ENCODE peak calls at places on chromosomes 6 and 20, in five cellular contexts. One of them, this sample, is unnamed.

GRCh38 chr6:21461844-21462518 is 131.6 kb upstream of the SOX4 start:
- DNase-seq in H1: no peak
- DNase-seq in GM12878: no peak
- DNase-seq in HepG2: no peak
- DNase-seq in HEK293T: no peak
- DNase-seq in this sample: no peak

GRCh38 chr6:170114956-170115855 is 175.7 kb downstream of the DLL1 start:
- DNase-seq in H1: peak; percentile 33
- DNase-seq in HepG2: no peak
- DNase-seq in GM12878: no peak
- DNase-seq in HEK293T: no peak
- DNase-seq in this sample: no peak

GRCh38 chr20:43789593-43789992 is 62.8 kb upstream of the GTSF1L start:
- DNase-seq in GM12878: no peak
- DNase-seq in HEK293T: no peak
- DNase-seq in HepG2: no peak
- DNase-seq in H1: no peak
- DNase-seq in this sample: no peak

GRCh38 chr6:41072836-41073202 is at the start of gene NFYA:
- DNase-seq in HepG2: no peak
- DNase-seq in GM12878: no peak
- DNase-seq in HEK293T: no peak
- DNase-seq in H1: peak; percentile 99
- DNase-seq in this sample: no peak

GRCh38 chr6:31901415-31901952 is 402 bp downstream of the ZBTB12 start:
- DNase-seq in H1: peak; percentile 68
- DNase-seq in HEK293T: peak; percentile 28
- DNase-seq in HepG2: no peak
- DNase-seq in GM12878: no peak
- DNase-seq in this sample: no peak

GRCh38 chr6:11778042-11778441 is 561 bp downstream of the ADTRP start:
- DNase-seq in HepG2: no peak
- DNase-seq in HEK293T: no peak
- DNase-seq in GM12878: no peak
- DNase-seq in H1: no peak
- DNase-seq in this sample: no peak

GRCh38 chr20:34703573-34704176 is 469 bp upstream of the TP53INP2 start:
- DNase-seq in HepG2: peak; percentile 81
- DNase-seq in H1: no peak
- DNase-seq in GM12878: no peak
- DNase-seq in HEK293T: peak; percentile 21
- DNase-seq in this sample: no peak

GRCh38 chr6:125940691-125941090 is 15.9 kb upstream of the HINT3 start:
- DNase-seq in H1: no peak
- DNase-seq in HepG2: no peak
- DNase-seq in HEK293T: no peak
- DNase-seq in GM12878: no peak
- DNase-seq in this sample: no peak

GRCh38 chr6:40755046-40755681 is 168.0 kb upstream of the LRFN2 start:
- DNase-seq in HepG2: no peak
- DNase-seq in HEK293T: no peak
- DNase-seq in GM12878: no peak
- DNase-seq in H1: no peak
- DNase-seq in this sample: no peak

GRCh38 chr6:164227952-164228522 is 813.5 kb downstream of the QKI start:
- DNase-seq in H1: no peak
- DNase-seq in GM12878: no peak
- DNase-seq in HepG2: no peak
- DNase-seq in HEK293T: no peak
- DNase-seq in this sample: no peak

GRCh38 chr20:17960927-17961599 is 7.5 kb downstream of the SNX5 start:
- DNase-seq in GM12878: no peak
- DNase-seq in HepG2: peak; percentile 91
- DNase-seq in H1: no peak
- DNase-seq in HEK293T: no peak
- DNase-seq in this sample: no peak

GRCh38 chr6:73739097-73739496 is 43.1 kb downstream of the CD109 start:
- DNase-seq in HepG2: peak; percentile 66
- DNase-seq in H1: no peak
- DNase-seq in GM12878: no peak
- DNase-seq in HEK293T: peak; percentile 51
- DNase-seq in this sample: peak; percentile 59

GRCh38 chr20:49759266-49759950 is 45.7 kb upstream of the B4GALT5 start:
- DNase-seq in HepG2: no peak
- DNase-seq in GM12878: no peak
- DNase-seq in H1: no peak
- DNase-seq in HEK293T: no peak
- DNase-seq in this sample: no peak

GRCh38 chr6:41818271-41819054 is 31.0 kb downstream of the TOMM6 start:
- DNase-seq in H1: no peak
- DNase-seq in HepG2: no peak
- DNase-seq in HEK293T: no peak
- DNase-seq in GM12878: no peak
- DNase-seq in this sample: no peak

GRCh38 chr6:136792066-136792944 is at the start of gene MAP3K5:
- DNase-seq in HepG2: peak; percentile 33
- DNase-seq in H1: peak; percentile 67
- DNase-seq in GM12878: no peak
- DNase-seq in HEK293T: peak; percentile 67
- DNase-seq in this sample: peak; percentile 20

GRCh38 chr20:61926796-61927192 is 138.9 kb downstream of the TAF4 start:
- DNase-seq in HEK293T: no peak
- DNase-seq in H1: no peak
- DNase-seq in HepG2: no peak
- DNase-seq in GM12878: no peak
- DNase-seq in this sample: no peak

GRCh38 chr6:31776961-31777666 is at the start of gene VWA7:
- DNase-seq in HEK293T: peak; percentile 65
- DNase-seq in GM12878: peak; percentile 70
- DNase-seq in HepG2: peak; percentile 85
- DNase-seq in H1: peak; percentile 63
- DNase-seq in this sample: no peak

GRCh38 chr6:154984146-154984545 is 11.0 kb upstream of the TIAM2 start:
- DNase-seq in GM12878: no peak
- DNase-seq in HepG2: no peak
- DNase-seq in HEK293T: no peak
- DNase-seq in H1: no peak
- DNase-seq in this sample: no peak
- TF ChIP-seq SUZ12 in GM12878: no peak
- TF ChIP-seq SUZ12 in HepG2: no peak
- TF ChIP-seq SUZ12 in HEK293T: no peak
- TF ChIP-seq SUZ12 in H1: no peak
- TF ChIP-seq SUZ12 in this sample: no peak

GRCh38 chr6:134324766-134325165 is 6.9 kb upstream of the SGK1 start:
- DNase-seq in HEK293T: no peak
- DNase-seq in HepG2: no peak
- DNase-seq in GM12878: no peak
- DNase-seq in H1: no peak
- DNase-seq in this sample: no peak

GRCh38 chr6:134323294-134323693 is 5.4 kb upstream of the SGK1 start:
- DNase-seq in H1: no peak
- DNase-seq in HEK293T: no peak
- DNase-seq in HepG2: no peak
- DNase-seq in GM12878: no peak
- DNase-seq in this sample: no peak

GRCh38 chr6:134318396-134319281 is 727 bp upstream of the SGK1 start:
- DNase-seq in H1: no peak
- DNase-seq in HEK293T: no peak
- DNase-seq in HepG2: no peak
- DNase-seq in GM12878: no peak
- DNase-seq in this sample: no peak

GRCh38 chr6:134328138-134328537 is 10.2 kb upstream of the SGK1 start:
- DNase-seq in GM12878: no peak
- DNase-seq in HEK293T: no peak
- DNase-seq in H1: peak; percentile 33
- DNase-seq in HepG2: no peak
- DNase-seq in this sample: no peak

DNA sequence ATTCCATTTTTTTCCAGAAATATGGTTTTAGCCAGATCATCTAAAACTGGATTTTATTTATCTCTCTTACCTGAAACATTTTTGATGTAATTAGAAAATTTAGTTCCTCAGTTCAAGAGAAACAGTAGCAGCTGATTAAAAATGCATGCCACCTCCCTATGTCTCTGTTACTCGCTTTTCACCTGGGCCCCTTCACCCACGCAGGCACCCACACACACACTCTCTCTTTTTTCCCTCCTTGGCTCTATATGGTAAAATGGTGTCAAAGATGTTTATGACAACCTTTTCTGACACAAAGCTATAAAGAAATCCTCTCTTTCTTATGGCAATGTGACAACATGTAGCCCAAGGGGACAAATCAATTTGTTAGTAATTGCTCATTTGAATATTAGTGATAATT is 5.8 kb upstream of the SGK1 start:
- DNase-seq in HepG2: no peak
- DNase-seq in GM12878: no peak
- DNase-seq in H1: no peak
- DNase-seq in HEK293T: no peak
- DNase-seq in this sample: no peak
- TF ChIP-seq SUZ12 in HepG2: no peak
- TF ChIP-seq SUZ12 in GM12878: no peak
- TF ChIP-seq SUZ12 in H1: no peak
- TF ChIP-seq SUZ12 in HEK293T: no peak
- TF ChIP-seq SUZ12 in this sample: no peak

GRCh38 chr6:153538491-153538890 is 407.4 kb upstream of the RGS17 start:
- DNase-seq in GM12878: no peak
- DNase-seq in HepG2: no peak
- DNase-seq in H1: no peak
- DNase-seq in HEK293T: no peak
- DNase-seq in this sample: no peak
- TF ChIP-seq SUZ12 in GM12878: no peak
- TF ChIP-seq SUZ12 in HepG2: no peak
- TF ChIP-seq SUZ12 in H1: no peak
- TF ChIP-seq SUZ12 in HEK293T: no peak
- TF ChIP-seq SUZ12 in this sample: no peak

GRCh38 chr6:55557176-55557575 is 21.8 kb downstream of the HMGCLL1 start:
- DNase-seq in HEK293T: no peak
- DNase-seq in HepG2: no peak
- DNase-seq in GM12878: no peak
- DNase-seq in H1: no peak
- DNase-seq in this sample: no peak
- TF ChIP-seq SUZ12 in HEK293T: no peak
- TF ChIP-seq SUZ12 in HepG2: no peak
- TF ChIP-seq SUZ12 in GM12878: no peak
- TF ChIP-seq SUZ12 in H1: no peak
- TF ChIP-seq SUZ12 in this sample: no peak

DNA sequence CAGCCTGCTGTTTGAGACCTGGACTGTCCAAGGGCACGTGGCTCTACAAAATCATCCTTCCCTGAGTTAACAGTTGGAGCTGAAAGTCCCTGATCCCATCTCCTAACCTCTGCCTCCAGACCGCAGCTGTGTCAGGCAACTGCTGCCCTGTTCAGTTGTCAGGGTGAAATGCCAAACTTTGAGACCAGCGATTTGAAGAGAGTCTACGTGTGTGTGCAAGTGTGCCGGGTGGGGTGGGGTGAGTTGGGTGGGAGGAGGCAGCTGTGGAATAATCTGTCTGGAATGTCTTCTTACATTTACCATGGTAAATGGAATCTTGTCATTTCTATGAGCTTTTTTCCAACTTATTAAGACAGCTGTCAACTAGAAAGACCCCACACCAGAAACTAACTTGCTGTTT is 81.0 kb upstream of the FAM8A1 start:
- DNase-seq in GM12878: no peak
- DNase-seq in HEK293T: no peak
- DNase-seq in HepG2: no peak
- DNase-seq in H1: no peak
- DNase-seq in this sample: no peak
- TF ChIP-seq SUZ12 in GM12878: no peak
- TF ChIP-seq SUZ12 in HEK293T: no peak
- TF ChIP-seq SUZ12 in HepG2: no peak
- TF ChIP-seq SUZ12 in H1: no peak
- TF ChIP-seq SUZ12 in this sample: no peak

DNA sequence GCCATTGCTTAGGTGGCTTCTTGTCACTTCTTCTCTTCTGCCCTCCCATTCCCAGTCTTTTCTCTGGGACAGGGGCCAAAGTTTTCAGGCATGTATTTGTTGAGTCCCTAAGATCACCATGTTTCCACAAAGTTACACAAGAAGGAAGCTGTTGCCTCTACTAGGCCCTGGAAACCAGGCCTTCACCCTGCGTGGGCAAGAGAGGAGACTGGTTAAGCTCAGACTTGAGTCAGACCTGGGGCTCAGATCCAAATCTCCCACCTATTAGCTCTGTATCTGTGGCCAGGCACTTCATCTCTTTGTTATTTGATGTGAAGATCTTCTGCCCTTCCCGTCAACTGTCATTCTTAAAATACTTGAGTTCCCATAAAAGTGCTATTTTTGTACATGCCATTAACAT is 154.6 kb downstream of the SASH1 start:
- DNase-seq in HepG2: no peak
- DNase-seq in HEK293T: no peak
- DNase-seq in GM12878: no peak
- DNase-seq in H1: no peak
- DNase-seq in this sample: no peak
- TF ChIP-seq SUZ12 in HepG2: no peak
- TF ChIP-seq SUZ12 in HEK293T: no peak
- TF ChIP-seq SUZ12 in GM12878: no peak
- TF ChIP-seq SUZ12 in H1: no peak
- TF ChIP-seq SUZ12 in this sample: no peak

DNA sequence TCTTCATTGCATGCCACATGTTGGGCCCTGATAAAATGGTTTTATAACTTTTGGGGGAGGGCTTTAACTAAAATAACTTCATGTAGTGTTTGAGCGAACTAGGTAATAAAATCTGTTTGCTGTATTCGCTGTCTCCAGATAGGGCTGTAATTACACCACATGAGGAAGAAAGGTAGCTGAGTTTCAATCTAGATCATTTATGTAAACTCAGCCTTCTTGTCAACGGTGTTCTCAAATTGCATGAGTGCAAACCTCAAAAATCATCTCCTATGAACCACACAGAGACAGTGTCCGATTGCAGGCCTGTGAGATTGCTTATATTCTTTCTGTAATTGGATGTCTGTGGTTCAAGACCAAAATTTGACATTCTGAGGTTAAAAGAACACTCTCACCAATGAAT is 37.7 kb upstream of the BEND3 start:
- DNase-seq in HEK293T: no peak
- DNase-seq in H1: no peak
- DNase-seq in HepG2: no peak
- DNase-seq in GM12878: no peak
- DNase-seq in this sample: no peak
- TF ChIP-seq SUZ12 in HEK293T: no peak
- TF ChIP-seq SUZ12 in H1: no peak
- TF ChIP-seq SUZ12 in HepG2: no peak
- TF ChIP-seq SUZ12 in GM12878: no peak
- TF ChIP-seq SUZ12 in this sample: no peak

GRCh38 chr6:90214966-90215365 is 81.7 kb downstream of the BACH2 start:
- DNase-seq in HepG2: no peak
- DNase-seq in HEK293T: no peak
- DNase-seq in GM12878: no peak
- DNase-seq in H1: no peak
- DNase-seq in this sample: no peak
- TF ChIP-seq SUZ12 in HepG2: no peak
- TF ChIP-seq SUZ12 in HEK293T: no peak
- TF ChIP-seq SUZ12 in GM12878: no peak
- TF ChIP-seq SUZ12 in H1: no peak
- TF ChIP-seq SUZ12 in this sample: no peak

GRCh38 chr6:33197431-33198048 is 2.9 kb downstream of the RXRB start:
- DNase-seq in H1: peak; percentile 70
- DNase-seq in HEK293T: peak; percentile 77
- DNase-seq in GM12878: no peak
- DNase-seq in HepG2: peak; percentile 80
- DNase-seq in this sample: no peak
- TF ChIP-seq SUZ12 in H1: no peak
- TF ChIP-seq SUZ12 in HEK293T: no peak
- TF ChIP-seq SUZ12 in GM12878: no peak
- TF ChIP-seq SUZ12 in HepG2: no peak
- TF ChIP-seq SUZ12 in this sample: no peak